ENCODE peak calls at places on chromosome 12, in eight cellular contexts. O is tibial nerve, E is uterus, B is psoas muscle, R is fibroblast of lung, P is heart left ventricle, M is K562, K is adrenal gland. A is an unnamed sample.

GRCh38 chr12:96136129-96136528 is 58.0 kb upstream of the ELK3 start:
- DNase-seq in E (no peak), K (no peak), M (no peak), O (no peak), R (peak; percentile 45), B (no peak), P (no peak), A (no peak)

GRCh38 chr12:2322554-2323120 is 269.9 kb downstream of the CACNA1C start:
- DNase-seq in K (no peak), R (no peak), O (no peak), M (no peak), B (no peak), P (no peak), E (no peak), A (no peak)

GRCh38 chr12:32139064-32139421 is 32.4 kb downstream of the BICD1 start:
- DNase-seq in E (no peak), B (no peak), O (no peak), P (no peak), R (peak; percentile 69), M (no peak), K (no peak), A (peak; percentile 76)

GRCh38 chr12:75951399-75952228 is 80.0 kb downstream of the PHLDA1 start:
- DNase-seq in K (no peak), R (peak; percentile 24), B (no peak), O (no peak), P (no peak), M (no peak), E (no peak), A (no peak)

GRCh38 chr12:11134300-11134699 is at the start of gene TAS2R30:
- DNase-seq in R (no peak), E (no peak), K (no peak), O (no peak), M (no peak), B (no peak), P (no peak), A (no peak)

GRCh38 chr12:96677363-96677762 is 188.0 kb downstream of the CFAP54 start:
- DNase-seq in E (no peak), K (no peak), O (no peak), B (no peak), M (no peak), R (no peak), P (no peak), A (no peak)

GRCh38 chr12:30095511-30095910 is 311.8 kb upstream of the TMTC1 start:
- DNase-seq in R (peak; percentile 6), B (no peak), O (no peak), E (no peak), M (no peak), K (no peak), P (no peak), A (no peak)

GRCh38 chr12:70590051-70590450 is 47.2 kb downstream of the PTPRB start:
- DNase-seq in M (peak; percentile 69), R (peak; percentile 81), P (peak; percentile 72), O (peak; percentile 57), E (peak; percentile 62), K (peak; percentile 85), B (peak; percentile 72), A (peak; percentile 51)

GRCh38 chr12:12648284-12648683 is 36.6 kb downstream of the CREBL2 start:
- DNase-seq in O (no peak), R (no peak), M (no peak), B (no peak), K (no peak), P (no peak), E (no peak), A (no peak)

GRCh38 chr12:12506541-12506940 is 56.1 kb downstream of the DUSP16 start:
- DNase-seq in P (peak; percentile 43), M (no peak), O (no peak), R (peak; percentile 61), B (no peak), K (no peak), E (no peak), A (no peak)

GRCh38 chr12:98745578-98746391 is 100.7 kb downstream of the APAF1 start:
- DNase-seq in B (no peak), R (peak; percentile 21), E (peak; percentile 18), P (peak; percentile 35), O (no peak), M (no peak), K (peak; percentile 38), A (no peak)

GRCh38 chr12:72982351-72982750 is 710.2 kb downstream of the TRHDE start:
- DNase-seq in M (no peak), B (no peak), O (no peak), P (no peak), K (no peak), E (no peak), R (no peak), A (no peak)

GRCh38 chr12:69514111-69514510 is 43.9 kb downstream of the FRS2 start:
- DNase-seq in B (no peak), P (no peak), R (no peak), K (no peak), E (no peak), O (no peak), M (no peak), A (no peak)

GRCh38 chr12:15862840-15863239 is 19.3 kb upstream of the STRAP start:
- DNase-seq in E (no peak), P (no peak), M (no peak), K (no peak), O (no peak), R (no peak), B (no peak), A (no peak)

GRCh38 chr12:121334513-121335343 is 17.5 kb downstream of the ANAPC5 start:
- DNase-seq in P (no peak), O (no peak), E (no peak), M (peak; percentile 65), B (no peak), K (peak; percentile 38), R (peak; percentile 81), A (no peak)

GRCh38 chr12:17214910-17215309 is 608.9 kb upstream of the LMO3 start:
- DNase-seq in P (no peak), K (no peak), M (no peak), R (no peak), E (no peak), B (no peak), O (no peak), A (no peak)

GRCh38 chr12:54299515-54300266 is 1.1 kb downstream of the NFE2 start:
- DNase-seq in B (no peak), E (no peak), O (no peak), P (no peak), K (no peak), R (no peak), M (no peak), A (no peak)

GRCh38 chr12:78641837-78642423 is 222.6 kb upstream of the SYT1 start:
- DNase-seq in B (no peak), P (no peak), E (no peak), K (no peak), R (peak; percentile 31), M (no peak), O (no peak), A (no peak)

DNA sequence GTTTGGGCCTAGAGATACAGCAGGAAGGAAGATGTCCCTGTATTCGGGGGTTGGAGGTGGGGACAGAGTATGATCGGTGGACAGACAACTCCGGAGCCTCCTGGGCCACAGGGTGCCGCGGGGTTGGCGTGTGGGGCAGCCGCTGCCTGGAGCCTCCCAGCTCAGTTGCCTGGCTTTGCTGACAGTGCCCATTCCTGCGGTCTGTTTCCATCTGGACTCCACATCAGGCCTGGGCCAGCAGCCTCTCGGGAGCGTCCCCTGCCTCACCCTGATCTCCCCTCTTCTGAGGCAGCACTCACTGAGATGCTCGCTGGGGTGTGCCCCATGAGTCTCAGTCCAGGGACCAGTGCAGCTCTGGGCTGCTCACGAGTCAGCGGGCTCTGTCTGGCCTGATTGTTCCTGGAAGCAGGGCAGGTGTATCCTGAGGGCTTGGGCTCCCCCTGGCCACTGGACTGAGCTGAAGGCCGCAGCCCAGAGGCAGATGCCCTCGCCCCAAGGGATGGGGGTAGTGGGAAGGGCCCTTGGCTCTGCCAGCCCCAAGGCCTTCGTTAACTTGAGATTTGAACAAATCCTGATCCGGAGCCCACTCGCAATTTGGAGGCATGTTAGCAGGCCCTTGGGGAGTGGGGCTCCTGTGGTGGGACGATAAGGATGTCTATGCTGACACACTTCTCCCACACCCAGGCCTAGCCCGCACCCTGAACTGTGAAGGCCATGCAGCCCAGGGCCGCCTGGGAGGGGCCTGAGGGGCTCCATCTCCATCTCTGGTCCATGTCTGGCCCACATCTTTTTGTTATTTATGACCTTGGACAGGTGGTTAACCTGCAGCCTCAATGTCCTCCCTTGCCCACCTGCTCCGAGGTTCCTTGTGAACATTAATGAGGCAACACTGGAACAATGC is 7.5 kb downstream of the HIP1R start:
- DNase-seq in M (peak; percentile 44), O (no peak), E (no peak), B (no peak), K (peak; percentile 31), R (no peak), P (no peak), A (no peak)
- H3K27ac ChIP-seq in M (no peak overlapping the region), O (peak overlapping the region; percentile 70), E (no peak overlapping the region), B (no peak overlapping the region), K (peak overlapping the region; percentile 87), R (no peak overlapping the region), P (peak overlapping the region; percentile 11), A (no peak overlapping the region)

GRCh38 chr12:61291647-61292046 is 968.6 kb upstream of the USP15 start:
- DNase-seq in O (no peak), M (no peak), B (no peak), P (no peak), E (no peak), R (peak; percentile 4), K (no peak), A (no peak)

GRCh38 chr12:61290473-61290872 is 969.7 kb upstream of the USP15 start:
- DNase-seq in R (no peak), B (no peak), M (no peak), E (no peak), P (no peak), O (no peak), K (no peak), A (no peak)
- H3K9me3 ChIP-seq in R (no peaks in the 10 kb centered on the region), B (peaks cover 10% of the 10 kb centered on the region), M (no peaks in the 10 kb centered on the region), E (peaks cover 3% of the 10 kb centered on the region), P (peaks cover 53% of the 10 kb centered on the region), O (no peaks in the 10 kb centered on the region), K (no peaks in the 10 kb centered on the region), A (no peaks in the 10 kb centered on the region)

GRCh38 chr12:124513297-124513867 is 54.0 kb downstream of the NCOR2 start:
- DNase-seq in M (no peak), R (no peak), O (no peak), E (no peak), P (no peak), K (no peak), B (no peak), A (no peak)

GRCh38 chr12:124512667-124513296 is 54.6 kb downstream of the NCOR2 start:
- DNase-seq in M (peak; percentile 89), R (peak; percentile 93), K (peak; percentile 94), B (peak; percentile 91), O (peak; percentile 86), P (peak; percentile 90), E (peak; percentile 91), A (peak; percentile 80)

GRCh38 chr12:124515981-124516380 is 51.4 kb downstream of the NCOR2 start:
- DNase-seq in K (no peak), M (no peak), O (no peak), B (peak; percentile 90), E (no peak), P (peak; percentile 65), R (no peak), A (no peak)

GRCh38 chr12:124514996-124515932 is 52.1 kb downstream of the NCOR2 start:
- DNase-seq in M (no peak), E (no peak), R (no peak), K (no peak), P (no peak), B (no peak), O (no peak), A (no peak)

GRCh38 chr12:124514145-124514995 is 53.0 kb downstream of the NCOR2 start:
- DNase-seq in O (no peak), P (no peak), M (no peak), R (no peak), B (no peak), K (no peak), E (no peak), A (no peak)
- H3K4me1 ChIP-seq in O (peaks cover 13% of the 10 kb centered on the region), P (peaks cover 97% of the 10 kb centered on the region), M (peaks cover 74% of the 10 kb centered on the region), R (peaks cover 33% of the 10 kb centered on the region), B (peaks cover 76% of the 10 kb centered on the region), K (peaks cover 54% of the 10 kb centered on the region), E (peaks cover 13% of the 10 kb centered on the region), A (peaks cover 23% of the 10 kb centered on the region)

GRCh38 chr12:101581190-101581589 is 13.6 kb upstream of the MYBPC1 start:
- DNase-seq in M (no peak), P (no peak), E (no peak), B (no peak), R (no peak), K (no peak), O (no peak), A (no peak)
- H3K27ac ChIP-seq in M (no peak overlapping the region), P (no peak overlapping the region), E (no peak overlapping the region), B (no peak overlapping the region), R (no peak overlapping the region), K (no peak overlapping the region), O (no peak overlapping the region), A (no peak overlapping the region)